ENCODE peak calls at places on chromosomes 13 and 19, in nine cellular contexts. K is SW480; A is GM19239; C is KBM-7; T is fibroblast of lung; I is AG04450; V is stimulated activated CD4-positive, alpha-beta T cell treated with anti-CD3 and anti-CD28 coated beads, Interleukin-15, amount 100 ng/mL, for 48 hours; W is activated effector memory CD4-positive, alpha-beta T cell treated with anti-CD3 and anti-CD28 coated beads, Interleukin-2, amount 50 U/mL, for 16 hours; Y is heart left ventricle. X is an unnamed sample.

GRCh38 chr13:23750383-23751121 is 138.6 kb downstream of the MIPEP start:
- DNase-seq in K (no peak), A (no peak), C (no peak), T (no peak), I (no peak), V (no peak), W (no peak), Y (no peak), X (no peak)

GRCh38 chr13:39536906-39537305 is 66.1 kb downstream of the LHFPL6 start:
- DNase-seq in K (no peak), A (no peak), C (no peak), T (no peak), I (no peak), V (no peak), W (no peak), Y (no peak), X (no peak)

GRCh38 chr19:42553292-42554045 is 25.2 kb upstream of the CEACAM1 start:
- DNase-seq in K (peak; percentile 69), A (no peak), C (peak; percentile 74), T (peak; percentile 53), I (peak; percentile 27), V (no peak), W (no peak), Y (peak; percentile 39), X (peak; percentile 71)

GRCh38 chr13:64855506-64855905 is 2374.6 kb downstream of the PCDH9 start:
- DNase-seq in K (no peak), A (no peak), C (peak; percentile 62), T (peak; percentile 54), I (no peak), V (no peak), W (no peak), Y (no peak), X (peak; percentile 0)

GRCh38 chr19:46407891-46408426 is 5.4 kb downstream of the CCDC8 start:
- DNase-seq in K (no peak), A (no peak), C (no peak), T (no peak), I (no peak), V (no peak), W (no peak), Y (no peak), X (no peak)

GRCh38 chr19:29547361-29547960 is 21.7 kb downstream of the VSTM2B start:
- DNase-seq in K (no peak), A (no peak), C (no peak), T (no peak), I (no peak), V (no peak), W (peak; percentile 43), Y (no peak), X (no peak)

GRCh38 chr19:13738073-13738472 is 26.2 kb upstream of the MRI1 start:
- DNase-seq in K (no peak), A (no peak), C (no peak), T (no peak), I (no peak), V (no peak), W (no peak), Y (no peak), X (no peak)

GRCh38 chr13:56189439-56189838 is 951.3 kb upstream of the PRR20A start:
- DNase-seq in K (no peak), A (no peak), C (no peak), T (no peak), I (no peak), V (no peak), W (no peak), Y (no peak), X (no peak)

GRCh38 chr19:48556825-48557224 is 4.9 kb downstream of the SULT2B1 start:
- DNase-seq in K (no peak), A (no peak), C (no peak), T (no peak), I (no peak), V (no peak), W (no peak), Y (no peak), X (no peak)

GRCh38 chr13:66461021-66461420 is 769.1 kb downstream of the PCDH9 start:
- DNase-seq in K (no peak), A (no peak), C (no peak), T (peak; percentile 45), I (no peak), V (no peak), W (no peak), Y (no peak), X (peak; percentile 3)

GRCh38 chr19:4343056-4343844 is at the start of gene MPND:
- DNase-seq in K (peak; percentile 59), A (peak; percentile 91), C (no peak), T (peak; percentile 70), I (peak; percentile 24), V (peak; percentile 76), W (peak; percentile 98), Y (peak; percentile 96), X (peak; percentile 89)

GRCh38 chr13:24006520-24007248 is 109.4 kb upstream of the C1QTNF9B start:
- DNase-seq in K (no peak), A (no peak), C (no peak), T (no peak), I (no peak), V (no peak), W (no peak), Y (no peak), X (no peak)

GRCh38 chr19:19214892-19215291 is 3.1 kb downstream of the NCAN start:
- DNase-seq in K (no peak), A (no peak), C (peak; percentile 68), T (peak; percentile 42), I (peak; percentile 21), V (no peak), W (peak; percentile 71), Y (no peak), X (peak; percentile 74)

GRCh38 chr19:6260912-6261636 is 18.7 kb downstream of the MLLT1 start:
- DNase-seq in K (no peak), A (no peak), C (peak; percentile 61), T (no peak), I (no peak), V (no peak), W (peak; percentile 72), Y (no peak), X (peak; percentile 28)

GRCh38 chr13:19978830-19979437 is 20.4 kb downstream of the ZMYM2 start:
- DNase-seq in K (no peak), A (no peak), C (no peak), T (no peak), I (no peak), V (no peak), W (no peak), Y (no peak), X (no peak)

GRCh38 chr19:44776402-44777096 is 1.1 kb upstream of the CBLC start:
- DNase-seq in K (peak; percentile 54), A (no peak), C (no peak), T (no peak), I (no peak), V (no peak), W (no peak), Y (no peak), X (no peak)

GRCh38 chr19:53977429-53977990 is 13.9 kb upstream of the CACNG6 start:
- DNase-seq in K (peak; percentile 80), A (peak; percentile 71), C (peak; percentile 76), T (peak; percentile 76), I (peak; percentile 49), V (peak; percentile 27), W (peak; percentile 84), Y (peak; percentile 86), X (peak; percentile 87)

GRCh38 chr13:66425741-66426140 is 804.4 kb downstream of the PCDH9 start:
- DNase-seq in K (no peak), A (no peak), C (no peak), T (peak; percentile 53), I (no peak), V (no peak), W (no peak), Y (no peak), X (peak; percentile 60)

GRCh38 chr19:14015454-14016035 is 9.4 kb upstream of the RFX1 start:
- DNase-seq in K (no peak), A (no peak), C (no peak), T (no peak), I (no peak), V (no peak), W (no peak), Y (no peak), X (no peak)

GRCh38 chr13:73765651-73766384 is 368.4 kb downstream of the KLF12 start:
- DNase-seq in K (peak; percentile 74), A (no peak), C (peak; percentile 55), T (peak; percentile 74), I (no peak), V (peak; percentile 61), W (peak; percentile 86), Y (peak; percentile 90), X (peak; percentile 94)

GRCh38 chr19:19209372-19209771 is 2.4 kb upstream of the NCAN start:
- DNase-seq in K (no peak), A (no peak), C (no peak), T (no peak), I (no peak), V (no peak), W (no peak), Y (no peak), X (peak; percentile 40)

GRCh38 chr19:51098366-51099069 is 9.7 kb downstream of the CTU1 start:
- DNase-seq in K (no peak), A (no peak), C (no peak), T (peak; percentile 33), I (no peak), V (no peak), W (peak; percentile 71), Y (peak; percentile 35), X (no peak)